ENCODE peak calls at places on chromosomes 1 and 21, in four cellular contexts. X is GM23248, P is uterus, Y is IMR-90. O is an unnamed sample. For H3K4me1, the result is how much of the 10 kb centered on the place peaks cover.

GRCh38 chr1:93702102-93702827 is 20.6 kb upstream of the BCAR3 start:
- DNase-seq in P (no peak), X (peak), Y (no peak), O (no peak)

GRCh38 chr1:165036403-165036802 is 320.1 kb downstream of the LMX1A start:
- DNase-seq in X (no peak), P (no peak), Y (no peak), O (no peak)

GRCh38 chr21:44643911-44644310 is 2.3 kb upstream of the KRTAP10-11 start:
- DNase-seq in Y (no peak), X (no peak), P (no peak), O (no peak)

GRCh38 chr1:62247391-62248168 is 52.9 kb downstream of the L1TD1 start:
- DNase-seq in X (no peak), P (no peak), Y (no peak), O (no peak)

GRCh38 chr21:45985471-45986315 is 4.1 kb downstream of the COL6A1 start:
- DNase-seq in P (peak), Y (no peak), X (peak), O (no peak)

GRCh38 chr1:206111528-206111927 is 5.7 kb downstream of the AVPR1B start:
- DNase-seq in X (no peak), P (no peak), Y (no peak), O (no peak)

GRCh38 chr1:87684786-87685185 is 356.1 kb downstream of the LMO4 start:
- DNase-seq in Y (peak), P (no peak), X (peak), O (no peak)

GRCh38 chr1:160768295-160768657 is 27.7 kb upstream of the LY9 start:
- DNase-seq in Y (no peak), P (no peak), X (peak), O (peak)

GRCh38 chr1:233295775-233296322 is 324 bp upstream of the PCNX2 start:
- DNase-seq in P (peak), X (peak), Y (no peak), O (peak)

GRCh38 chr1:234874291-234875288 is 254.0 kb downstream of the TOMM20 start:
- DNase-seq in X (peak), P (no peak), Y (no peak), O (no peak)
- H3K4me1 ChIP-seq in X (under half), P (under half), Y (under half), O (under half)

DNA sequence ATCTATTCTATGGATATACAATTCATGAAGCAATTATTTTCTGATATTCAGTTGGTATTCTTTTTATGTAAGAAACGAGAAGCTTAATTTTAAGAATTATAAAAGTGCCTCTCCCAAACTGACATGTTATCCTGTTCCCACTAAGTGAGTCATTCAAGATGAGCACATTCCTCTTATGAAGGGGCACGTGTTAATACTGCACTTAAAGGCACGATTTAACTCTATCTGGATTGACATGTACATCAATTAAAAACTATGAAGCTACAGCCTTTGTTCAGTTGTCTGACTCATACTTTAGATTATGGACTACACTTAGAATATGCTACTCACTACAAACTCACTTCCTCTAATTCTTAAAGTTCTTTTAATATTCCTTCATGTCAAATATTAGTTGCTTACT is 111.6 kb downstream of the CYYR1 start:
- DNase-seq in X (peak), Y (no peak), P (no peak), O (no peak)
- H3K27ac ChIP-seq in X (no peak), Y (no peak), P (no peak), O (no peak)

DNA sequence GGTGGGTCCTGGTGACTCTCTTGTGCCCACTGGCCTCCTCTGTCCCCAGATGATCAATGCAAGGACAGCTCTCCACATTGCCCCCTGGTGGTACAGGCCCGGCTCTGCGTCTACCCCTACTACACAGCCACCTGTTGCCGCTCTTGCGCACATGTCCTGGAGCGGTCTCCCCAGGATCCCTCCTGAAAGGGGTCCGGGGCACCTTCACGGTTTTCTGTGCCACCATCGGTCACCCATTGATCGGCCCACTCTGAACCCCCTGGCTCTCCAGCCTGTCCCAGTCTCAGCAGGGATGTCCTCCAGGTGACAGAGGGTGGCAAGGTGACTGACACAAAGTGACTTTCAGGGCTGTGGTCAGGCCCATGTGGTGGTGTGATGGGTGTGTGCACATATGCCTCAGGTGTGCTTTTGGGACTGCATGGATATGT is 10.8 kb downstream of the ADAMTSL4 start:
- DNase-seq in Y (no peak), X (peak), P (peak), O (peak)
- H3K4me1 ChIP-seq in Y (under half), X (under half), P (under half), O (under half)

DNA sequence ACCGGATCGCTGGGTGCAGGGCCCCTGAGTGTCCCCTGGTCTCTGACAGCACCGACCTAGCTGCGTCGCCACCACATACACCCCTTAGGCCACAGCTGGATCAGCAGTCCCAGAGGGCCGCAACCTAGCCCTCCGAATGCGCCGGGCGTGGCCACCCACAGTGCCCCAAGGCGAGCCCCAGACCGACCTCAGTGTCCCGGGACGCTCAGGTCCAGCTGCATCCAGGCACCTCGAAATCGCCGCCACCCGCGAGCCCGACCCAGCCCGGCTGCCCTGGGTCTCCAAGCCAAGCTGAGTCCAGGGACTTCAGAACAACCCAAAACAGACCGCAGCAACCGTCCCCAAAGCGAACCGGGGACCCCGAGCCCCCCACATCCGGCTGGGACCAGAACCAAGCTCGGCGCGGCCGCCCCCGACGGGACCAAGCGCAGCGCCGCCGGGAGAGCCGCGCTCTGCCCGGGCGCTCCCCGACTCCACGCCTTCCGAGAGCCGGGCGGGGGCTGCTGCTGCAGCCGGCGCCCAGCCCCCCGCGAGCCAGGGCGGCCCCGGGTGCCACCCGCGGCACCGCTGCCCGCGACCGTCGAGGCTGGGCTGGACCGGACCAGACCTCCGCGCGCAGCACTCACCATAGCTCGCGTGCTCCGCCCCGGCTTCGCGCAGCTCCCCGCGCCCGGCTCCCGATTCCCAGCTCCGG is 54.6 kb upstream of the ECE1 start:
- DNase-seq in P (no peak), X (peak), Y (no peak), O (no peak)
- H3K27ac ChIP-seq in P (peak), X (peak), Y (peak), O (peak)

DNA sequence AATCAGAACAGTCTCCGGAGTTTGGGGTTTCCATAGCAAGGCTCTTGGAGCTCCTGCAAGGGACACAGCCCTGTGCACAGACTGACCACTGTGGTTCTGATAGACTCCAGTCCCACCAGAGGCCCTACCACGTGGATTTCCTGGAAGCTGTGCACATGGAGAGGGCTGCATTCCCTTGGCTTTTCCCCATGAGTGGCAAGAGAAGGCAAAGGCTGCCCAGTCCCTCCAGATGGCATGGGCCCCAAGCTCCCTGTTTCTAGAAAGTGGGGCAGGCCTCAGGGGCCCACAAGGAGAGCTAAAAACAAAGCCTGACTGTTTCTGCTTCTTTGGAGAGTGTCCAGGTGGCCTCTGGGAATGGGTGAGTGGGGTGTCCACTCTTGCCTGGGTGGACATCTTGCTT is 87.5 kb downstream of the DDX20 start:
- DNase-seq in X (no peak), Y (no peak), P (no peak), O (no peak)
- H3K4me1 ChIP-seq in X (under half), Y (under half), P (under half), O (under half)

GRCh38 chr1:66557157-66557556 is 23.2 kb downstream of the SGIP1 start:
- DNase-seq in P (no peak), Y (peak), X (peak), O (no peak)

GRCh38 chr1:66559517-66559916 is 25.6 kb downstream of the SGIP1 start:
- DNase-seq in X (no peak), Y (no peak), P (no peak), O (no peak)

GRCh38 chr1:66563094-66563800 is 29.3 kb downstream of the SGIP1 start:
- DNase-seq in Y (peak), X (peak), P (peak), O (peak)

GRCh38 chr1:66564250-66564649 is 30.3 kb downstream of the SGIP1 start:
- DNase-seq in Y (peak), P (no peak), X (peak), O (peak)

DNA sequence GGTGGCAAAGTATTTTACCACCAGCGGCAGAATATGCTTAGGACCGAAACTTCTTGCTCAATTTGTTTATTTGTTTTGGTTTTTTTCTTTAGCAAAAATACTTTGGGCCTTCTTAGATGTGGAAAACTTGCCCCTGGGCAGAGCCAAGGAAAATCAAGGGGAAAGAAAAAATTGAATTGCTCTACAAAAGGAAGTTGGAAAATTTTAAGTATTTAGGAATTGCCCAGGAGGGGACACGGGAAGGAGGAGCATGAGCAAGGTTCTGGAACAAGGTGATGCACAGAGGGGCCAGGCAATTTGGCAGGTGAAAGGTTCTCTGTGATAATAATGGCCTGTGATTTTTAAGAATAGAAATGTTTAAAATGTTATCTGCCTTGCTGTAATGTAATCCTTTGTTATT is 28.6 kb downstream of the SGIP1 start:
- DNase-seq in P (no peak), X (no peak), Y (no peak), O (peak)
- H3K27ac ChIP-seq in P (peak), X (peak), Y (peak), O (peak)

GRCh38 chr1:25009675-25010262 is 79.7 kb upstream of the RUNX3 start:
- DNase-seq in P (no peak), Y (no peak), X (no peak), O (no peak)
- H3K4me1 ChIP-seq in P (under half), Y (under half), X (under half), O (under half)

GRCh38 chr1:109151146-109151545 is 37.2 kb downstream of the ELAPOR1 start:
- DNase-seq in Y (peak), P (no peak), X (peak), O (peak)

GRCh38 chr1:109152196-109152595 is 38.3 kb downstream of the ELAPOR1 start:
- DNase-seq in Y (no peak), X (no peak), P (no peak), O (no peak)

GRCh38 chr1:109148838-109149555 is 35.1 kb downstream of the ELAPOR1 start:
- DNase-seq in Y (no peak), X (peak), P (no peak), O (no peak)

GRCh38 chr1:109151591-109151990 is 37.7 kb downstream of the ELAPOR1 start:
- DNase-seq in X (no peak), Y (no peak), P (no peak), O (no peak)

DNA sequence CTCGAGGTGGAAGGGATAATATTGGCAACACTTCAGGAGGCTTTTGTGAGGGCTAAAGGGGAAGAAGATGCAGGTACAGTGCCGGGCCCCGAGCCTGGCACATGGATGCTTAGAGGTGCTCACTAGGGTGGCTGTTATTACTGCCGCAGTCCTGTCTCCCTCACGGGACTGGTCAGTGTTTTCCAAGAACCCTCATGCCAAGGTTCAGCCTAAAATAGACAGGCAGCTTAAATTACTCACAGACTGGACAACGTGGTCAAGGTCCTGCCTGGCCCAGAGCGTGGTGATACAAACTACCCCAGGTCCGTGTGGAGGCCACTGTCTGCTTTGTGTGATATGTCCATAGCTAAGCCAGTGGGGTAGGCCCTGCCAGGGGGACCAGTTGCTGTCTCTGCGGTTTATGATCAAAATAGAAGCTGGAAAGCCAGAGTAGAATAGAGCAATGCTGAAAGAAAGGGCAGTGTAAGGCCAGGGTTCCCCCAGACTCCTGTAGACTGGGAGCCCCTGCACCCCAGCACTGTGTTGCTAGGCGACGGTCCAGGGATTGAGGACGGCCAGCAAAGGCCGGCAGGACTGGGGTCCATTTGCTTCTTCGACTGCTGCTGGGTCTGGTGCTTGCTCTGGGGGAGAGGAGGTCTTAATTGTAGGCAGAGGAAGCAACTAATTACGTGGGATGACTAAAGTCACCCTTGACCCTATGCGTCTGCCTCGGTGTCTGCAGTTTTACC is 36.1 kb downstream of the ELAPOR1 start:
- DNase-seq in Y (no peak), P (no peak), X (no peak), O (no peak)
- H3K27ac ChIP-seq in Y (no peak), P (no peak), X (no peak), O (no peak)

GRCh38 chr1:157509546-157510232 is 42.6 kb downstream of the FCRL5 start:
- DNase-seq in Y (no peak), P (no peak), X (no peak), O (no peak)
- H3K4me1 ChIP-seq in Y (under half), P (under half), X (under half), O (under half)

DNA sequence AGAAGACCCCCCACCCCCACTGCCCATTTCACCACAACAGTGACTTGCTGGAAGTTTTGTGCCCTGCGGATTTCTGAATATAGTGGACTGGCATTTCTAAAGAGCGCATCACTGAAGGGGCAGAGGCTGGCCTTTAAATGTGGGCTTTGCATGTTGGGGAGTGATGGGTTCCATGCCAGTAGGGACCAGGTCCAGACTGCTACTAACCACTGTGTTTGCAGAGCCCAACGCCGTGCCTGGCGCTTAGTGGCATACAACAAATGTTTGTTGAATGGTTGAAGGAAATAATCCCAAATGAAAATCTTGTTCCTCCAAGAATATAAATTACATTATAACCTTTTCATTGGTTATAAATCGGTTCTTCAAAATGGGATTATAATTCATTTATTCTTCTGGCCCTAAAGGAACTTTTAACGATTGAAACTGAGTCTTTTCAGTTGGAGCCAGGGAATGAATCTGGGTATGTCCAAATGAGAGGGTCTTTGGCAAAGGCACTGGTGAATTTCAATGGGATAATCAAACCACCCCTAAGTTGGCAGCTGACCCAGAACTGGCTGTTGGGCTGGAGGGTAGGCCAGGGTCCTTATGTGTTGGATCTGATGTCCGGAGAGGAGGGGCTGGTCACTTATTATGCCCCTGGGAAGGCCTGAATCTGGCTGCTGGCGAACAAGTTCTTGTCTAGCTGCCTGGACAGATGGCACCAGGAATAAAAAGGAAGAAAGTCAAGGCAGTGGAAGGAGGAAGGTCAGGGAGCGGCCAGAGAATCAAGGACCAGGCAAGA is 13.8 kb upstream of the SDHB start:
- DNase-seq in X (no peak), Y (no peak), P (no peak), O (no peak)
- H3K27ac ChIP-seq in X (no peak), Y (no peak), P (no peak), O (no peak)